ENCODE peak calls at places on chromosomes 16 and 17, in four cellular contexts. F is left colon, U is lower lobe of right lung, D is neural progenitor cell. N is an unnamed sample.

GRCh38 chr16:84115919-84116719 is 623 bp downstream of the MBTPS1 start:
- DNase-seq in F (peak), U (no peak), D (no peak), N (peak)

GRCh38 chr17:39800540-39800939 is 62.8 kb downstream of the GRB7 start:
- DNase-seq in F (no peak), U (no peak), D (no peak), N (no peak)

GRCh38 chr17:43940630-43941029 is 1.6 kb downstream of the PPY start:
- DNase-seq in F (no peak), U (no peak), D (peak), N (no peak)

GRCh38 chr16:17527538-17527937 is 56.8 kb upstream of the XYLT1 start:
- DNase-seq in F (no peak), U (no peak), D (no peak), N (no peak)

GRCh38 chr17:38415250-38416194 is 12.7 kb upstream of the ARHGAP23 start:
- DNase-seq in F (no peak), U (peak), D (peak), N (no peak)

GRCh38 chr16:56985288-56985961 is 3.9 kb upstream of the NLRC5 start:
- DNase-seq in F (peak), U (peak), D (no peak), N (peak)

GRCh38 chr16:87968541-87968940 is 17.3 kb downstream of the BANP start:
- DNase-seq in F (no peak), U (no peak), D (no peak), N (no peak)

GRCh38 chr17:52276609-52277008 is 118.1 kb upstream of the CA10 start:
- DNase-seq in F (no peak), U (no peak), D (no peak), N (no peak)

GRCh38 chr17:76139801-76140660 is 1.0 kb downstream of the FOXJ1 start:
- DNase-seq in F (peak), U (peak), D (peak), N (no peak)

GRCh38 chr16:30096105-30096861 is at the start of gene YPEL3:
- DNase-seq in F (peak), U (peak), D (peak), N (peak)

GRCh38 chr16:1661826-1662225 is 16.3 kb upstream of the JPT2 start:
- DNase-seq in F (no peak), U (no peak), D (no peak), N (no peak)

GRCh38 chr16:71230122-71230845 is at the start of gene HYDIN:
- DNase-seq in F (peak), U (peak), D (peak), N (peak)

GRCh38 chr17:40168262-40168832 is 8.9 kb upstream of the RAPGEFL1 start:
- DNase-seq in F (no peak), U (no peak), D (peak), N (no peak)

GRCh38 chr17:81060416-81060815 is 25.5 kb downstream of the BAIAP2 start:
- DNase-seq in F (no peak), U (no peak), D (no peak), N (no peak)

GRCh38 chr17:66777689-66778225 is 57.2 kb upstream of the CACNG5 start:
- DNase-seq in F (no peak), U (peak), D (peak), N (no peak)

GRCh38 chr17:79696159-79696982 is 34.4 kb upstream of the ENPP7 start:
- DNase-seq in F (no peak), U (no peak), D (no peak), N (no peak)

GRCh38 chr17:18877104-18877503 is 19.2 kb downstream of the PRPSAP2 start:
- DNase-seq in F (no peak), U (no peak), D (no peak), N (no peak)

GRCh38 chr17:17177186-17177585 is 28.9 kb downstream of the PLD6 start:
- DNase-seq in F (no peak), U (no peak), D (no peak), N (no peak)

GRCh38 chr17:75047398-75048098 is 523 bp downstream of the KCTD2 start:
- DNase-seq in F (peak), U (peak), D (peak), N (peak)

GRCh38 chr17:33935822-33936221 is 319.3 kb upstream of the CCL2 start:
- DNase-seq in F (no peak), U (no peak), D (no peak), N (no peak)

GRCh38 chr17:65489413-65490170 is 71.9 kb downstream of the AXIN2 start:
- DNase-seq in F (no peak), U (no peak), D (no peak), N (no peak)

GRCh38 chr16:680967-681745 is 946 bp downstream of the STUB1 start:
- DNase-seq in F (no peak), U (peak), D (peak), N (no peak)

GRCh38 chr17:78780852-78781338 is 1.2 kb downstream of the CYTH1 start:
- DNase-seq in F (no peak), U (no peak), D (no peak), N (no peak)

GRCh38 chr17:21300601-21301571 is 16.4 kb downstream of the MAP2K3 start:
- DNase-seq in F (no peak), U (peak), D (no peak), N (no peak)

GRCh38 chr17:44655983-44656700 is at the start of gene MEIOC:
- DNase-seq in F (no peak), U (no peak), D (peak), N (no peak)

GRCh38 chr17:31216053-31216751 is 80.8 kb downstream of the OMG start:
- DNase-seq in F (no peak), U (no peak), D (peak), N (no peak)

GRCh38 chr17:37212184-37212583 is 163.6 kb upstream of the C17orf78 start:
- DNase-seq in F (no peak), U (no peak), D (peak), N (no peak)

N was measured in ureter.